ENCODE peak calls at places on chromosomes 4 and X, in nine cellular contexts. Q is transverse colon, I is AG09309, H is left lung, C is kidney, A is heart right ventricle, O is hepatocyte, B is PC-9, D is fibroblast of lung. G is an unnamed sample.

GRCh38 chr4:99074816-99075215 is 13.8 kb downstream of the ADH5 start:
- DNase-seq in Q (no peak), A (no peak), D (no peak), B (no peak), C (no peak), O (no peak), I (no peak), H (no peak), G (no peak)

GRCh38 chr4:73152893-73153292 is 83.4 kb upstream of the COX18 start:
- DNase-seq in O (no peak), Q (no peak), D (peak; percentile 23), H (no peak), I (no peak), C (no peak), B (no peak), A (no peak), G (no peak)

GRCh38 chr4:48137766-48138349 is 3.8 kb upstream of the TXK start:
- DNase-seq in Q (no peak), O (no peak), B (no peak), A (no peak), C (no peak), D (no peak), H (no peak), I (no peak), G (no peak)

GRCh38 chrX:132612990-132613564 is 124.2 kb upstream of the MBNL3 start:
- DNase-seq in H (no peak), D (peak; percentile 47), Q (peak; percentile 27), I (no peak), C (no peak), O (peak; percentile 61), A (peak; percentile 37), B (no peak), G (no peak)

GRCh38 chrX:46704767-46705386 is 54.0 kb downstream of the SLC9A7 start:
- DNase-seq in Q (no peak), H (no peak), C (no peak), A (no peak), I (no peak), B (no peak), D (no peak), O (no peak), G (no peak)

GRCh38 chrX:75155454-75155829 is 641 bp downstream of the ABCB7 start:
- DNase-seq in Q (no peak), H (no peak), D (peak; percentile 1), C (no peak), A (no peak), I (no peak), O (no peak), B (no peak), G (no peak)

GRCh38 chrX:107451754-107452153 is 2.3 kb downstream of the FRMPD3 start:
- DNase-seq in B (no peak), H (no peak), O (no peak), Q (no peak), A (no peak), I (no peak), D (no peak), C (no peak), G (no peak)

GRCh38 chr4:174763454-174764104 is 65.5 kb downstream of the GLRA3 start:
- DNase-seq in B (no peak), H (no peak), I (no peak), A (no peak), O (no peak), C (no peak), D (no peak), Q (no peak), G (no peak)

GRCh38 chr4:147233-147632 is 22.9 kb downstream of the ZNF718 start:
- DNase-seq in O (no peak), H (no peak), Q (no peak), C (no peak), D (no peak), A (no peak), I (no peak), B (no peak), G (no peak)

GRCh38 chr4:146621-147020 is 22.3 kb downstream of the ZNF718 start:
- DNase-seq in O (no peak), A (no peak), C (no peak), I (no peak), B (no peak), D (no peak), H (no peak), Q (no peak), G (no peak)
- TF ChIP-seq CTCF in O (no peak), A (no peak), C (no peak), I (no peak), B (no peak), D (no peak), H (no peak), Q (no peak), G (no peak)

GRCh38 chr4:22679518-22679897 is 13.2 kb upstream of the GBA3 start:
- DNase-seq in Q (no peak), D (no peak), I (no peak), A (no peak), C (no peak), B (no peak), O (no peak), H (no peak), G (no peak)

GRCh38 chr4:22677780-22678179 is 15.0 kb upstream of the GBA3 start:
- DNase-seq in I (no peak), B (no peak), A (no peak), D (no peak), H (no peak), C (no peak), O (no peak), Q (no peak), G (no peak)

GRCh38 chr4:22678851-22679517 is 13.8 kb upstream of the GBA3 start:
- DNase-seq in D (no peak), B (no peak), H (no peak), Q (no peak), I (no peak), C (no peak), A (no peak), O (no peak), G (no peak)

GRCh38 chr4:22672944-22673343 is 19.8 kb upstream of the GBA3 start:
- DNase-seq in O (no peak), C (no peak), D (no peak), I (no peak), H (no peak), B (no peak), A (no peak), Q (no peak), G (no peak)

GRCh38 chr4:22676058-22676457 is 16.7 kb upstream of the GBA3 start:
- DNase-seq in I (no peak), O (no peak), B (no peak), C (no peak), Q (no peak), H (no peak), D (no peak), A (no peak), G (no peak)
- TF ChIP-seq CTCF in I (no peak), O (no peak), B (no peak), C (no peak), Q (no peak), H (no peak), D (no peak), A (no peak), G (no peak)

GRCh38 chrX:53194308-53194707 is 30.7 kb downstream of the KDM5C start:
- DNase-seq in C (no peak), H (no peak), A (no peak), Q (no peak), B (no peak), I (no peak), D (no peak), O (no peak), G (no peak)

GRCh38 chrX:53186363-53186762 is 38.6 kb downstream of the KDM5C start:
- DNase-seq in B (peak; percentile 48), O (no peak), Q (no peak), H (no peak), D (no peak), A (no peak), I (no peak), C (no peak), G (no peak)

GRCh38 chrX:53193093-53193492 is 31.9 kb downstream of the KDM5C start:
- DNase-seq in A (no peak), B (no peak), H (no peak), O (no peak), D (no peak), Q (no peak), C (no peak), I (no peak), G (no peak)

GRCh38 chrX:53188763-53189162 is 36.2 kb downstream of the KDM5C start:
- DNase-seq in C (no peak), A (no peak), D (no peak), B (no peak), H (no peak), O (no peak), I (no peak), Q (no peak), G (no peak)

DNA sequence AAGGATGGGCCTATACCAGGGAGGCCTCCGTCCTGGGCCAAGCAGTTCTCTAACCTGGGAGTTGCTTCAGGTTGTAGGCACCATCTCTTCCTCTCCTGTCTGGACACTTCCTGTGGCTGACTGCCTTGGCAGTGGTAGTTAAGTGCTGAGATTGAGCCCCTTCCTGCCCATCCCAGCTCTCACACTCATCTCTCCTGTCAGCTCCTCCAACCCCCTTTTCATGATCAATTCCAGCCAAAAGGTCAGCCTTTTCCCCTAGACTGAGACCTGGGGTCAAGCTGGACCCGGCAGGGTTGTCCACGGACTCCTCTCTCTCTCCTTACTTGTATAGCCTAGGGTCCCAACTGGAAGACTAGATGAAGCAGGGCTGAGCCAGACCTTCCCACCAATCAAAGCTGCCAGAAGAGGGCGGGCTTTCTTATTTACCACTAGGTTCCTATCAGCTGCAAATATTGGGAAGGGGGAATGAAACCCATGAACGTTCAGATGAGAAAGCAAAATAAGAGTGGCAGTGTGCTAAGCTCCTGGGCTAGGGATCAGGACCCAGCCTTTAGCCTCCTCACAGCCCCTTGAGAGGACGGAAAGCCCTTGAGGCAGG is 34.5 kb downstream of the KDM5C start:
- DNase-seq in I (no peak), C (no peak), Q (no peak), A (no peak), B (no peak), D (no peak), O (peak; percentile 26), H (no peak), G (no peak)
- TF ChIP-seq CTCF in I (peak; percentile 9), C (no peak), Q (no peak), A (no peak), B (no peak), D (no peak), O (peak; percentile 15), H (no peak), G (no peak)

DNA sequence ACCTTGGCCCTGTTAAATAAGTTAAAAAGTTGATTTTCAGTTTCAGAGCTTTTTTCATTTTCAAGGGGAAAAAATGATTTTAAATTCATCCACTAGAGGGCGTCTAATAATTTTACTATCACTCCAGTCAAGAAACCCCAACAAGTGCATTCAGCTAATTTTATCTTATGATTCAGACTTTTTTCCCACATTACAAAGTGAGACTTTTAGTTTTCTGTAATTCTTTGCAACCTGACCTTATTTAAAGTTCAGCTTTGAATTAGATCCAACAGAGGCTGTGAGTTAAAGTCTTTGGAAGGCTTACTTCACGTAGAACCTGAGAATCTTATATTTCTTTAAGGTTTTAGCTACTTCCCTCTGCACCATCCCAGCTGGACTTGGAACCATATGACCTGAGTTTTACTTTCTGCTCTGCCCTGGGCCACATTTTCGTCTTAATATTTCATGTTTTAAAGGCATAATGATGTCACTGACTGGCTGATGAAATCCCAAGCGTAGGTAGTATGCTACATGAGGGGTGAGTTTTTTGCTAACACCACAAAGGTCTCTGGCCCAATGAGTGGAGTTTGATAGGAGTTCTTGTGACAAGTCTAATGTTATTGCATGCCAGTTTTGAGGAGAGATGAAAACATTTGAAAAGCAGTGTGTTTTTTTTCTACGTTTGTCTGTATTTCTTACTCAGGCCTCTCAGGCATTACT is 7.2 kb downstream of the GNRHR start:
- DNase-seq in O (peak; percentile 52), H (no peak), D (peak; percentile 55), C (no peak), A (no peak), Q (no peak), B (no peak), I (no peak), G (no peak)
- TF ChIP-seq CTCF in O (peak; percentile 73), H (peak; percentile 56), D (peak; percentile 50), C (peak; percentile 36), A (peak; percentile 75), Q (peak; percentile 42), B (peak; percentile 74), I (peak; percentile 41), G (peak; percentile 73)

G was measured in CD14-positive monocyte.